ENCODE peak calls at places on chromosomes 2 and 18, in eight cellular contexts. F, T, X, W, G, E, Q and S are unnamed samples.

GRCh38 chr2:99775585-99775984 is 285.8 kb upstream of the REV1 start:
- DNase-seq in E (no peak), W (no peak), F (no peak), Q (peak; percentile 75), G (no peak), X (no peak), T (peak; percentile 47), S (no peak)

GRCh38 chr2:86330015-86330414 is 7.4 kb downstream of the REEP1 start:
- DNase-seq in W (no peak), G (no peak), F (no peak), Q (no peak), X (no peak), E (no peak), T (no peak), S (no peak)

GRCh38 chr2:36859366-36859792 is 107.0 kb downstream of the STRN start:
- DNase-seq in X (no peak), G (no peak), Q (no peak), E (no peak), W (no peak), T (no peak), F (no peak), S (no peak)

GRCh38 chr18:77210249-77210648 is 39.4 kb upstream of the GALR1 start:
- DNase-seq in F (peak; percentile 27), E (no peak), T (no peak), G (no peak), Q (no peak), W (no peak), X (no peak), S (no peak)

GRCh38 chr2:198615972-198616371 is 811.6 kb downstream of the PLCL1 start:
- DNase-seq in T (no peak), X (peak; percentile 6), F (no peak), E (no peak), W (no peak), G (no peak), Q (peak; percentile 15), S (no peak)

GRCh38 chr18:29250843-29251242 is 1073.9 kb upstream of the CDH2 start:
- DNase-seq in X (no peak), G (no peak), W (no peak), F (no peak), T (no peak), Q (no peak), E (no peak), S (no peak)

GRCh38 chr2:71071681-71072398 is 3.4 kb downstream of the NAGK start:
- DNase-seq in F (peak; percentile 98), E (no peak), W (no peak), T (no peak), G (peak; percentile 59), X (peak; percentile 17), Q (no peak), S (peak; percentile 88)

GRCh38 chr2:38064805-38065501 is 11.0 kb downstream of the CYP1B1 start:
- DNase-seq in T (no peak), W (no peak), E (no peak), F (peak; percentile 24), X (peak; percentile 65), G (no peak), Q (no peak), S (no peak)

GRCh38 chr2:220871909-220872308 is 700.2 kb downstream of the EPHA4 start:
- DNase-seq in X (no peak), E (no peak), W (no peak), Q (no peak), F (no peak), G (no peak), T (no peak), S (no peak)

GRCh38 chr18:26103579-26103978 is 13.2 kb upstream of the SS18 start:
- DNase-seq in G (peak; percentile 10), X (peak; percentile 6), E (no peak), F (peak; percentile 18), W (no peak), T (no peak), Q (no peak), S (no peak)

GRCh38 chr18:69588301-69588700 is 187.6 kb downstream of the DOK6 start:
- DNase-seq in X (peak; percentile 21), T (no peak), Q (no peak), G (no peak), E (no peak), W (no peak), F (no peak), S (no peak)

GRCh38 chr2:62430146-62430545 is 75.8 kb downstream of the TMEM17 start:
- DNase-seq in E (no peak), X (no peak), F (no peak), T (no peak), W (no peak), G (no peak), Q (no peak), S (no peak)

GRCh38 chr2:50974940-50975339 is 57.0 kb downstream of the NRXN1 start:
- DNase-seq in T (no peak), W (no peak), Q (no peak), X (no peak), E (no peak), G (no peak), F (no peak), S (no peak)

GRCh38 chr18:58789856-58790255 is 74.8 kb upstream of the ZNF532 start:
- DNase-seq in X (peak; percentile 45), G (no peak), F (no peak), Q (no peak), W (no peak), T (no peak), E (no peak), S (no peak)

GRCh38 chr2:75558786-75559428 is 1.8 kb downstream of the EVA1A start:
- DNase-seq in Q (peak; percentile 60), T (no peak), E (no peak), F (peak; percentile 17), X (peak; percentile 62), G (no peak), W (no peak), S (no peak)

GRCh38 chr2:3493610-3493997 is 25.7 kb downstream of the ADI1 start:
- DNase-seq in Q (peak; percentile 57), G (no peak), W (peak; percentile 83), X (peak; percentile 89), E (no peak), F (peak; percentile 91), T (no peak), S (no peak)